ENCODE peak calls at places on chromosomes 2 and 18, in six cellular contexts. U is BJ, Y is lower leg skin, C is PC-3, Q is BE2C, L is AG04450. S is an unnamed sample.

GRCh38 chr2:240182001-240182400 is 41.5 kb upstream of the OTOS start:
- DNase-seq in Y (no peak), L (no peak), Q (no peak), C (no peak), U (no peak), S (no peak)

GRCh38 chr18:63511285-63511684 is 30.9 kb upstream of the SERPINB12 start:
- DNase-seq in U (no peak), Y (no peak), L (peak; percentile 6), Q (peak; percentile 23), C (peak; percentile 87), S (no peak)

GRCh38 chr2:160474891-160475795 is 18.5 kb downstream of the RBMS1 start:
- DNase-seq in C (peak; percentile 27), Y (no peak), U (no peak), Q (no peak), L (no peak), S (no peak)

GRCh38 chr2:201890447-201890846 is 84.1 kb downstream of the CDK15 start:
- DNase-seq in L (no peak), U (no peak), Y (no peak), Q (no peak), C (peak; percentile 92), S (no peak)

GRCh38 chr18:59200787-59201186 is 19.2 kb upstream of the GRP start:
- DNase-seq in C (peak; percentile 21), Y (no peak), U (no peak), Q (no peak), L (no peak), S (no peak)

GRCh38 chr2:216603884-216604245 is 29.4 kb upstream of the IGFBP2 start:
- DNase-seq in Y (no peak), U (no peak), L (no peak), C (peak; percentile 52), Q (no peak), S (no peak)

GRCh38 chr18:7417742-7418141 is 149.4 kb upstream of the PTPRM start:
- DNase-seq in U (no peak), L (no peak), Q (no peak), C (peak; percentile 91), Y (peak; percentile 33), S (peak; percentile 39)

GRCh38 chr2:211175956-211176355 is 619.6 kb downstream of the CPS1 start:
- DNase-seq in L (no peak), U (no peak), C (no peak), Q (no peak), Y (no peak), S (no peak)

GRCh38 chr2:9758741-9759140 is 84.5 kb upstream of the TAF1B start:
- DNase-seq in L (no peak), Q (no peak), U (no peak), Y (no peak), C (no peak), S (no peak)

GRCh38 chr2:76866464-76866863 is 655.7 kb downstream of the LRRTM4 start:
- DNase-seq in L (no peak), Q (no peak), U (no peak), C (no peak), Y (no peak), S (no peak)

GRCh38 chr18:61703508-61703907 is 189.3 kb downstream of the RNF152 start:
- DNase-seq in C (no peak), Q (no peak), U (peak; percentile 43), Y (no peak), L (peak; percentile 83), S (no peak)

GRCh38 chr2:85830645-85831044 is 58.1 kb downstream of the ST3GAL5 start:
- DNase-seq in Y (no peak), U (no peak), Q (no peak), L (no peak), C (no peak), S (no peak)

GRCh38 chr2:85828725-85829124 is 60.1 kb downstream of the ST3GAL5 start:
- DNase-seq in Y (no peak), C (no peak), U (no peak), Q (no peak), L (no peak), S (no peak)

GRCh38 chr2:85831735-85832134 is 57.1 kb downstream of the ST3GAL5 start:
- DNase-seq in Q (no peak), U (no peak), L (no peak), Y (no peak), C (no peak), S (no peak)

GRCh38 chr2:85826990-85827878 is 61.6 kb downstream of the ST3GAL5 start:
- DNase-seq in Q (peak; percentile 68), U (no peak), L (no peak), Y (peak; percentile 61), C (peak; percentile 73), S (no peak)

GRCh38 chr2:85827879-85828569 is 60.8 kb downstream of the ST3GAL5 start:
- DNase-seq in Q (no peak), L (no peak), C (no peak), U (no peak), Y (no peak), S (no peak)
- H3K4me3 ChIP-seq in Q (no peak overlapping the region), L (no peak overlapping the region), C (peak overlapping the region; percentile 59), U (no peak overlapping the region), Y (no peak overlapping the region), S (no peak overlapping the region)

DNA sequence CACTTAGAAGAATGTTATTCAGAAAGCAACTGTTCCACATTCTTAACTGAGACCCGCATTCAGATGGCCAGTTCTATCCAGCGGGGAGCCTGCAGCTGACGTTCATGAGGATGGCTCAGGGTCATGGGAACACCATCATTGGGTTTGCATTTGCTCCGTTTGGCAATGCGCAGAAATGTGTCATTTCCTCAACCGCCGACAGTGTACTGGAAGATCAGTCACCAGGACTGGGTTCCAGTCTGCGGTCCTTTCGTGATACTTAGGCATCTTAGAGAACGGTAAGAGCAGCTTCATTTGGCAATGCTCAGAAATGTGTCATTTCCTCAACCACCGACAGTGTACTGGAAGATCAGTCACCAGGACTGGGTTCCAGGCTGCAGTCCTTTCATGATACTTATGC is 104.0 kb downstream of the DNER start:
- DNase-seq in Y (no peak), L (no peak), C (peak; percentile 61), Q (no peak), U (no peak), S (no peak)
- H3K4me3 ChIP-seq in Y (no peak overlapping the region), L (no peak overlapping the region), C (no peak overlapping the region), Q (no peak overlapping the region), U (no peak overlapping the region), S (no peak overlapping the region)

DNA sequence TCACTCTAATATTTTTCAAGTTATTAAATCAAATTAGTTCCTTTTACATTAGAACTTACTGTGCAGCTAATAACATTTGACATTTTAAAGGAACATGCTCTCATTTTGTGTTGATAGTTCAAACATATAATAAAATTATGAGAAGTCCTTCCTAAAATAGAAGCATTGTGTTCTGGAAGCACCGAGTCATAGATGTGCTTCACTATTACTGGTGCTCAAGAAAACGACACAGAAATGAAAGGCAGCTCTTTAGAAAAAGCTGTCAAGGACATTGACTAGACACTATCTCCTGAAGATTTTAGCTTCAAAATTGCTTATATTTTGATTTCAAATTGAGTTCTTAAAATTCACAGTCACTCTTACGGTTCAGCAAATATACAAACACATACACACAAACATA is 338.3 kb downstream of the NBAS start:
- DNase-seq in U (no peak), Q (no peak), Y (no peak), L (no peak), C (no peak), S (no peak)
- H3K4me3 ChIP-seq in U (no peak overlapping the region), Q (no peak overlapping the region), Y (no peak overlapping the region), L (no peak overlapping the region), C (no peak overlapping the region), S (no peak overlapping the region)

GRCh38 chr2:68377137-68377780 is 12.2 kb downstream of the PLEK start:
- DNase-seq in L (no peak), C (no peak), U (no peak), Q (no peak), Y (no peak), S (no peak)

GRCh38 chr2:68372435-68372834 is 7.4 kb downstream of the PLEK start:
- DNase-seq in U (no peak), Y (no peak), C (no peak), L (no peak), Q (no peak), S (no peak)

GRCh38 chr2:68374184-68374583 is 9.1 kb downstream of the PLEK start:
- DNase-seq in Q (no peak), U (no peak), Y (no peak), C (no peak), L (no peak), S (no peak)

GRCh38 chr2:68379184-68379708 is 14.2 kb downstream of the PLEK start:
- DNase-seq in U (no peak), C (no peak), L (no peak), Y (no peak), Q (no peak), S (no peak)

DNA sequence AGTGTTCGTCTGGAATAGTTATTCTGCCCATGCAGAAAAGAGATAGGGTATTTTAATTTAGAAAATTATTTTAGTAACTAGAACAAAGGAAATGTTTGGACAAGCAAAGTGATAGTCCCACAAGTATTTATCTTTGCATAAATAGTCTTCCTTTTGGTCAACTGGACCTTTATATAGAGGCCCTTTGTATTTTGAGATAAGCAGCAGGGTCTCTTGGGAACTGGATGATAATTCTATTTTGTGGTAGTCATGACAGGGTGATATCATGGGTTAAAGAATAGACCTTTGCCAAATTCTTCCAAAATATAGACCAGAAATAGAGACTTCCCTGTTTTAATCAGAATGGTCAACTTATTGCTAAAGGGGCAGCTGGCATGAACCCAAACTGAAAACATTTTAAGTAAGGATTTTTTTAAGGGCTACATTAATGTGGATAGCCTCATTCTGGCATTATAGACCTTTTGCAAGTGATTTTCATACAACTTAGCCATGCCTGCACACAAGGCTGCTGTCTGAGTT is 10.5 kb downstream of the PLEK start:
- DNase-seq in U (no peak), Q (no peak), C (no peak), L (no peak), Y (no peak), S (no peak)
- H3K4me3 ChIP-seq in U (no peak overlapping the region), Q (no peak overlapping the region), C (no peak overlapping the region), L (no peak overlapping the region), Y (no peak overlapping the region), S (no peak overlapping the region)

DNA sequence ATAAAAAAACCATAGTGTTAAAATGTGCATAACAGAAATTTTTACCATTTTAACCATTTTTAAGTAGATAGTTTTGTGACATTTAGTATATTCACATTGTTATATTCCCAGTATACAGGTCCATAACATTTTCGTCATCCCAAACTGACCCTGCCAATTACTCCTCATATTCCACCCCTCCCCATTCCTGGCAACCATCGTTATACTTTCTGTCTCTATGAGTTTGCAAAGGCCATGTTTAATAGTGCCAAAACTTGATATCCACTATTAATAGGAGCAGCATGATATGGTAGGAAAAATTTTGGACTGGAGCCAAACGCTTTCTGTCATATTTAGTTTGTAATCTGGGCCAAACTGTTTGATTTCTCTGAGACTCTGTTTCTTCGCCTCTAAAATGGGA is 30.9 kb downstream of the PLCL1 start:
- DNase-seq in Q (no peak), C (no peak), U (no peak), L (no peak), Y (no peak), S (no peak)
- H3K4me3 ChIP-seq in Q (no peak overlapping the region), C (no peak overlapping the region), U (no peak overlapping the region), L (no peak overlapping the region), Y (no peak overlapping the region), S (no peak overlapping the region)

GRCh38 chr2:51469102-51469501 is 437.2 kb upstream of the NRXN1 start:
- DNase-seq in C (no peak), Q (no peak), U (no peak), L (no peak), Y (no peak), S (no peak)
- H3K4me3 ChIP-seq in C (no peak overlapping the region), Q (no peak overlapping the region), U (no peak overlapping the region), L (no peak overlapping the region), Y (no peak overlapping the region), S (no peak overlapping the region)

GRCh38 chr18:73408434-73408833 is 540.6 kb upstream of the NETO1 start:
- DNase-seq in L (no peak), Y (no peak), Q (no peak), U (no peak), C (no peak), S (no peak)
- H3K4me3 ChIP-seq in L (no peak overlapping the region), Y (no peak overlapping the region), Q (no peak overlapping the region), U (no peak overlapping the region), C (no peak overlapping the region), S (no peak overlapping the region)